ENCODE peak calls at places on chromosomes 7 and 10, in seven cellular contexts. C is prostate gland, L is IMR-90, U is esophagus squamous epithelium, V is brain microvascular endothelial cell, P is fibroblast of the aortic adventitia, G is PC-3. N is an unnamed sample.

GRCh38 chr10:51397695-51398094 is 301.7 kb downstream of the CSTF2T start:
- DNase-seq in V (peak; percentile 53), P (peak; percentile 80), L (peak; percentile 84), U (no peak), G (peak; percentile 100), C (peak; percentile 76), N (no peak)

GRCh38 chr7:11009631-11010030 is 36.0 kb downstream of the PHF14 start:
- DNase-seq in V (no peak), C (no peak), P (peak; percentile 11), L (no peak), U (no peak), G (no peak), N (no peak)

GRCh38 chr10:88318803-88319202 is 264.3 kb downstream of the RNLS start:
- DNase-seq in U (no peak), C (no peak), G (no peak), L (no peak), P (no peak), V (no peak), N (no peak)

GRCh38 chr7:41010967-41011366 is 691.9 kb downstream of the INHBA start:
- DNase-seq in C (no peak), U (no peak), P (peak; percentile 49), L (no peak), V (peak; percentile 23), G (no peak), N (no peak)

GRCh38 chr7:73885975-73886798 is 25.2 kb downstream of the TMEM270 start:
- DNase-seq in P (peak; percentile 84), L (peak; percentile 64), U (no peak), C (peak; percentile 19), V (peak; percentile 63), G (no peak), N (no peak)

GRCh38 chr10:70564901-70565351 is 37.6 kb downstream of the PRF1 start:
- DNase-seq in U (no peak), P (no peak), L (no peak), V (no peak), G (no peak), C (no peak), N (no peak)

GRCh38 chr10:130707389-130707979 is 571.3 kb downstream of the GLRX3 start:
- DNase-seq in P (no peak), G (no peak), C (no peak), L (no peak), V (no peak), U (no peak), N (no peak)

GRCh38 chr7:51025668-51026067 is 243.0 kb upstream of the GRB10 start:
- DNase-seq in G (no peak), L (no peak), P (peak; percentile 49), V (no peak), C (no peak), U (no peak), N (no peak)

GRCh38 chr10:69093933-69094332 is 6.0 kb downstream of the SRGN start:
- DNase-seq in G (peak; percentile 30), V (no peak), C (no peak), L (peak; percentile 33), U (no peak), P (peak; percentile 56), N (no peak)

GRCh38 chr7:75017832-75018231 is 53.3 kb downstream of the CASTOR2 start:
- DNase-seq in C (no peak), L (no peak), G (no peak), P (no peak), U (no peak), V (no peak), N (no peak)

GRCh38 chr7:37311282-37311868 is 137.3 kb downstream of the ELMO1 start:
- DNase-seq in G (no peak), P (no peak), V (no peak), U (no peak), C (no peak), L (peak; percentile 7), N (no peak)

GRCh38 chr10:79982861-79983260 is 34.0 kb upstream of the SFTPD start:
- DNase-seq in L (no peak), U (no peak), P (no peak), C (no peak), G (no peak), V (no peak), N (no peak)

DNA sequence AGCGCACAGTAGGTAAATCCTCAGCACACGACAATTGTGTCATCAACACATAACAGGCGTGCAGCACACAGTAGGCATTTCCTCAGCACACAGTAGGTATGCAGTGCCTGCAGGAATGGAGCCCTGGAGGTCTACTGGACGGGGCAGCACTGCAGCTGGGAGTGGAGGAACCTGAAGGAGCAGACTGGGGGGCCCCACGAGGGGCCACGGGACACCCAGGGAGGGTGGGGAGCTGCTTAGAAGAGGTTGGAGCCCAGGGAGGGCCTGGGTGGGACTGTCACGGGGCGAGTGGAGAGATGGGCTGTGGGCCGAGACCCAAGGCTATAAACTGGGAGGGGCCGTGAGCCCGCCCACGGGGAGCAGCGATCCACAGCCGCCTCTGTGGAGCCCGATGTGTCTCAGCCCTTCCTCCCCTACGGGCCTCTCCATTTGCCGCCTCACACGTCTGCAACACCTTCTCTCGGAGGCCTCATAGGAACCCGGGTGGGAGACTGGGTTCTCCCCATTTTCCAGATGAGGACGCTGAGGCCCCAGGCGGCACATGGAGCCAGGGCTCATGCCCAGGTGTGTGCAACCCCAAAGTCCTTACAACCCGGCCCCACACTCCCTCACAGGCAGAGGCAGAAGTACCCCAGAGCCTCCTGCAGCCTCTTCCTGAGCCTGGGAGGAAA is 101.5 kb downstream of the MICALL2 start:
- DNase-seq in U (no peak), C (no peak), P (no peak), L (no peak), V (no peak), G (no peak), N (no peak)
- H3K4me3 ChIP-seq in U (no peak overlapping the region), C (no peak overlapping the region), P (no peak overlapping the region), L (no peak overlapping the region), V (no peak overlapping the region), G (no peak overlapping the region), N (no peak overlapping the region)

GRCh38 chr7:2819954-2820397 is 24.1 kb downstream of the GNA12 start:
- DNase-seq in C (no peak), P (no peak), U (no peak), G (no peak), V (no peak), L (no peak), N (no peak)
- TF ChIP-seq CTCF in C (no peak), P (no peak), U (no peak), G (no peak), V (no peak), L (no peak), N (no peak)

DNA sequence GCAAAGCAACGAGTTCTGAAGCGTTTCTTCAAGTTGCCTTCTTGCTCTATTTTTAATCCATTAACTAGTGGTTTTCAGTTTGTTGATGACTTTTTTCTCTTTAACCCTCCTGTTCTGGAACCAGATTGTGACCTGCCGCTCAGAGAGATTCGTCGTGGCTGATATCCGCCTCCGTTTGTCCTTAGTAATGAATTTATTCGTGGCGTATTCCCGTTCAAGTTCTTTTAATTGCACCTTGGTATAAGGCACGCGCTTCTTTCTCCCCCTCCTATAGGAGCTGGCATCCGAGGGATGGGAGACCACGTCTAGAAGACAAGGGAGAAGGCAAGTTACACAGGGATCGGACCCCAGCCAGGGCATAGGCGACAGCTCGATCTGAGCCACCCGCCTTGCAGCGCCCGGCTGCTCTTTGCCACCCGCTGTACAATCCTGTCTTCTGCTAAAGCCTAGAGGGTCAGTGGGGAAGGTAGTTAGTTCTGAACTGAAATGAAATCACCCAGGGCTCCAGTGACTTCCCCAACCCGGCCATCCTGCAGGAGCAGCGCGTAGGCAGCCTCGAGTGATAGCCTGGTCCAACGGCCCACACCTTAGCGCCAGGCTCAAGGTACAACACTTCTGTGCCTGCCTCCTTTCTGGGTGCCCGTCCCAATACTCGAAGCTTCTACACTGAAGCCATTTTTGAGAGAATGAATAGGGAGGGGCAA is 1.6 kb downstream of the HOXA13 start:
- DNase-seq in U (no peak), L (no peak), V (no peak), C (peak; percentile 19), G (peak; percentile 31), P (no peak), N (no peak)
- H3K4me3 ChIP-seq in U (no peak overlapping the region), L (no peak overlapping the region), V (no peak overlapping the region), C (peak overlapping the region; percentile 81), G (peak overlapping the region; percentile 91), P (no peak overlapping the region), N (peak overlapping the region; percentile 79)

DNA sequence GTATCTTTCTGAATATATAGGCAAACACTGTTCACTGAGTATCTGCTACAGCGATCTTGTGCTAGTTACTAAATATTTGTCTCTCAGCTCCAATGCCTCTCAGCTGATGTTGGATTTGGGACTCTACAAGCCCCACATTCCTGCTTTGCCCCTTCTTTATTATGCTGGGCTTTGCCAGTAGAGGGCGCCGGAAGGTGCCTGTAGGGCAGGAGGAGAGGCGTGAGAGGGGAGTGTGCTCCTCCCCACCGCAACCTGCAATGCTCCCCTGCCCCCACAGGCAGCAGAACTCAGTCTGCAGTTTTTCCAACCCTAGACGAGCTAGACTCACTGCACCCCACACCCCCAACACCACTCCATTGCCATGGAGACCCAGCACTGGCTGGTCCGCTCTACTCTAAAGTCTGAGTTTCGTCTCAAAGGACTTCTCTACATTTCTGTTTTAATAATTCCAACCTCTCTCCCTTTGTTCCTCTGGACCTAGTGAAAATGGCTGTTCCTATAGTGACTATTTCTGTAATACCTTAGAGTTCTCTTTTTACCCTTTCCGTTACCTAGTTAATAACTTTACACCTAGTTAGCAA is 337.6 kb downstream of the CCSER2 start:
- DNase-seq in L (no peak), G (peak; percentile 56), C (no peak), U (no peak), P (no peak), V (no peak), N (no peak)
- TF ChIP-seq CTCF in L (peak; percentile 18), G (peak; percentile 69), C (no peak), U (no peak), P (no peak), V (peak; percentile 31), N (no peak)

GRCh38 chr10:94088926-94089381 is 95.2 kb downstream of the PLCE1 start:
- DNase-seq in G (peak; percentile 15), U (no peak), L (peak; percentile 70), P (peak; percentile 74), C (no peak), V (peak; percentile 28), N (no peak)
- H3K4me3 ChIP-seq in G (no peak overlapping the region), U (peak overlapping the region; percentile 6), L (no peak overlapping the region), P (peak overlapping the region; percentile 31), C (no peak overlapping the region), V (no peak overlapping the region), N (no peak overlapping the region)

GRCh38 chr10:103716206-103717160 is 138.9 kb downstream of the SH3PXD2A start:
- DNase-seq in P (no peak), C (peak; percentile 83), V (no peak), L (no peak), G (peak; percentile 78), U (no peak), N (no peak)
- TF ChIP-seq CTCF in P (no peak), C (peak; percentile 48), V (no peak), L (no peak), G (peak; percentile 25), U (no peak), N (no peak)

GRCh38 chr7:158413962-158414961 is 173.4 kb downstream of the PTPRN2 start:
- DNase-seq in U (no peak), L (no peak), G (no peak), C (no peak), V (peak; percentile 42), P (no peak), N (no peak)
- H3K4me3 ChIP-seq in U (no peak overlapping the region), L (no peak overlapping the region), G (no peak overlapping the region), C (no peak overlapping the region), V (no peak overlapping the region), P (no peak overlapping the region), N (no peak overlapping the region)

GRCh38 chr7:149285581-149285975 is 23.6 kb downstream of the ZNF783 start:
- DNase-seq in U (no peak), P (peak; percentile 19), V (peak; percentile 20), L (peak; percentile 11), G (peak; percentile 14), C (no peak), N (no peak)
- TF ChIP-seq CTCF in U (no peak), P (no peak), V (no peak), L (no peak), G (no peak), C (no peak), N (no peak)